ENCODE peak calls at places on chromosomes 5 and 9, in four cellular contexts. W is HEK293T, I is K562, B is WTC11. O is an unnamed sample.

GRCh38 chr5:120252839-120253238 is 211.3 kb upstream of the PRR16 start:
- DNase-seq in W (no peak), I (no peak), B (no peak), O (no peak)

GRCh38 chr5:58921106-58921505 is 338.2 kb downstream of the RAB3C start:
- DNase-seq in W (no peak), I (no peak), B (no peak), O (no peak)

GRCh38 chr9:124574944-124575343 is 67.7 kb upstream of the NR5A1 start:
- DNase-seq in W (no peak), I (no peak), B (no peak), O (no peak)

GRCh38 chr5:141777711-141778110 is 95.7 kb upstream of the ARAP3 start:
- DNase-seq in W (no peak), I (no peak), B (no peak), O (no peak)

GRCh38 chr5:9681706-9682105 is 51.6 kb upstream of the TAS2R1 start:
- DNase-seq in W (no peak), I (no peak), B (no peak), O (no peak)

GRCh38 chr5:28927559-28928326 is 1889.4 kb upstream of the CDH9 start:
- DNase-seq in W (no peak), I (no peak), B (no peak), O (no peak)

GRCh38 chr9:85202596-85202995 is 533.1 kb downstream of the NTRK2 start:
- DNase-seq in W (no peak), I (no peak), B (no peak), O (no peak)

GRCh38 chr9:34363619-34364351 is 12.9 kb downstream of the MYORG start:
- DNase-seq in W (no peak), I (no peak), B (peak; percentile 28), O (no peak)

GRCh38 chr5:160833806-160834205 is 18.2 kb downstream of the ATP10B start:
- DNase-seq in W (no peak), I (no peak), B (no peak), O (no peak)

GRCh38 chr9:69324549-69325401 is at the start of gene ENTREP1:
- DNase-seq in W (peak; percentile 62), I (no peak), B (peak; percentile 75), O (no peak)

GRCh38 chr9:35110327-35110758 is 5.3 kb downstream of the ATOSB start:
- DNase-seq in W (no peak), I (peak; percentile 23), B (no peak), O (no peak)

GRCh38 chr9:21836437-21837161 is 34.2 kb downstream of the MTAP start:
- DNase-seq in W (no peak), I (no peak), B (no peak), O (no peak)

GRCh38 chr5:56481147-56481997 is 248.2 kb upstream of the ANKRD55 start:
- DNase-seq in W (peak; percentile 21), I (no peak), B (peak; percentile 45), O (peak; percentile 23)

GRCh38 chr5:112084149-112084548 is 327.2 kb upstream of the NREP start:
- DNase-seq in W (no peak), I (no peak), B (no peak), O (no peak)

GRCh38 chr9:16718952-16719351 is 151.5 kb downstream of the BNC2 start:
- DNase-seq in W (no peak), I (no peak), B (no peak), O (no peak)

GRCh38 chr5:171738501-171738900 is 47.1 kb upstream of the SMIM23 start:
- DNase-seq in W (no peak), I (no peak), B (no peak), O (no peak)

GRCh38 chr5:58849995-58850667 is 267.3 kb downstream of the RAB3C start:
- DNase-seq in W (peak; percentile 47), I (peak; percentile 20), B (peak; percentile 17), O (no peak)

GRCh38 chr5:141040093-141040762 is 10.9 kb upstream of the PCDHB1 start:
- DNase-seq in W (peak; percentile 16), I (no peak), B (peak; percentile 77), O (no peak)

GRCh38 chr9:135103001-135103446 is 15.6 kb downstream of the OLFM1 start:
- DNase-seq in W (no peak), I (no peak), B (no peak), O (no peak)

GRCh38 chr5:28703651-28704260 is 1665.4 kb upstream of the CDH9 start:
- DNase-seq in W (no peak), I (no peak), B (no peak), O (no peak)

GRCh38 chr5:133605323-133605722 is 7.0 kb downstream of the FSTL4 start:
- DNase-seq in W (no peak), I (no peak), B (no peak), O (no peak)

GRCh38 chr9:89522261-89522978 is 24.5 kb upstream of the SEMA4D start:
- DNase-seq in W (no peak), I (no peak), B (no peak), O (peak; percentile 83)

GRCh38 chr9:89850153-89850552 is 245.3 kb downstream of the GADD45G start:
- DNase-seq in W (no peak), I (no peak), B (no peak), O (no peak)

GRCh38 chr9:108724669-108725068 is 131.1 kb downstream of the ACTL7B start:
- DNase-seq in W (no peak), I (no peak), B (no peak), O (no peak)

GRCh38 chr9:117278020-117278419 is 136.8 kb downstream of the ASTN2 start:
- DNase-seq in W (no peak), I (no peak), B (no peak), O (no peak)

GRCh38 chr9:107299437-107299836 is 16.4 kb downstream of the RAD23B start:
- DNase-seq in W (no peak), I (no peak), B (no peak), O (no peak)

GRCh38 chr5:5005351-5005750 is 134.8 kb upstream of the ADAMTS16 start:
- DNase-seq in W (no peak), I (no peak), B (no peak), O (no peak)

GRCh38 chr5:172293054-172293744 is 9.6 kb upstream of the UBTD2 start:
- DNase-seq in W (peak; percentile 77), I (peak; percentile 56), B (peak; percentile 53), O (no peak)

GRCh38 chr9:35424356-35425352 is 65.3 kb upstream of the RUSC2 start:
- DNase-seq in W (no peak), I (no peak), B (no peak), O (no peak)

DNA sequence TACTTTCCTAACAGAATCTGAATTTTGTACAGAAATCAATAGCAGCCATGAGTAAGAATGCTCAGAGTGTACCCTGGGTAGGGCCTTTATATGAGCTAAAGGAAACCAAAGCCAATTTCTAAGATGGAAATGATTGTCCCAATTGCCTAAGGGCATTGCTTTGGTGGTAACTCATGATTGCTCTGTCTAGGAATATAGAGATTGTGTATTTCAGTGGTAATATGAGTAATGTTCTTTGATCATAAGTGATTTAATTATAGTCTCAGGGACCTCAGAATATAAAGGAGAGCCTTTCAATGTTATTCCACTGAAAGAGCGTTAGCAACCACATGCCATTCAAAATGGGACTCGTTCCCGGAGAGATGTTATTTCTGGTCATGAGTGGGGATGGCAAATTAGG is 340.4 kb downstream of the ARHGEF28 start:
- DNase-seq in W (no peak), I (no peak), B (no peak), O (no peak)
- TF ChIP-seq SP1 in W (no peak), I (no peak), B (no peak), O (no peak)

DNA sequence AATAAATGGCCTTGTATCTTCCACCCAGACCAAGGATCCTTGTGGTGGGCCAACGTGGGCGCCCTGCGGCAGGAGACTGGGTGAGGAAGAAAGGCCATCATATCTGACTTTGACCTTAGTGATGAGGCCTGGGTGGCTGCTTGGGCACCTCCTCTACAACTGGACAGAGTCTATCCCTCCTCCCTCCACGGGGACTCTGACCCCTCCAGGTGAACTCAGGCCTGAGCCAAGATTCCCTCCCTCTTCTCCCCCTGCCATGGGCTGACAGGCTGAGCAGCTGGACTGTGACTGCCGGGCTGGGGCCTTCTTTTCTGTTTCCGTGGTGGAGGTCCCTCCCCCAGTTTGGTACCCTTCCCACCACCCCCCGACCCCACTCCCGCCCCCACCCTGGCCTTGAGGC is 1.4 kb upstream of the PHYHD1 start:
- DNase-seq in W (no peak), I (no peak), B (no peak), O (no peak)
- TF ChIP-seq SP1 in W (no peak), I (no peak), B (no peak), O (no peak)

GRCh38 chr9:126468141-126468825 is 141.7 kb downstream of the MVB12B start:
- DNase-seq in W (no peak), I (no peak), B (no peak), O (no peak)
- TF ChIP-seq SP1 in W (no peak), I (no peak), B (no peak), O (no peak)

GRCh38 chr5:13585324-13585723 is 359.2 kb downstream of the DNAH5 start:
- DNase-seq in W (no peak), I (no peak), B (no peak), O (no peak)
- TF ChIP-seq SP1 in W (no peak), I (no peak), B (no peak), O (no peak)

DNA sequence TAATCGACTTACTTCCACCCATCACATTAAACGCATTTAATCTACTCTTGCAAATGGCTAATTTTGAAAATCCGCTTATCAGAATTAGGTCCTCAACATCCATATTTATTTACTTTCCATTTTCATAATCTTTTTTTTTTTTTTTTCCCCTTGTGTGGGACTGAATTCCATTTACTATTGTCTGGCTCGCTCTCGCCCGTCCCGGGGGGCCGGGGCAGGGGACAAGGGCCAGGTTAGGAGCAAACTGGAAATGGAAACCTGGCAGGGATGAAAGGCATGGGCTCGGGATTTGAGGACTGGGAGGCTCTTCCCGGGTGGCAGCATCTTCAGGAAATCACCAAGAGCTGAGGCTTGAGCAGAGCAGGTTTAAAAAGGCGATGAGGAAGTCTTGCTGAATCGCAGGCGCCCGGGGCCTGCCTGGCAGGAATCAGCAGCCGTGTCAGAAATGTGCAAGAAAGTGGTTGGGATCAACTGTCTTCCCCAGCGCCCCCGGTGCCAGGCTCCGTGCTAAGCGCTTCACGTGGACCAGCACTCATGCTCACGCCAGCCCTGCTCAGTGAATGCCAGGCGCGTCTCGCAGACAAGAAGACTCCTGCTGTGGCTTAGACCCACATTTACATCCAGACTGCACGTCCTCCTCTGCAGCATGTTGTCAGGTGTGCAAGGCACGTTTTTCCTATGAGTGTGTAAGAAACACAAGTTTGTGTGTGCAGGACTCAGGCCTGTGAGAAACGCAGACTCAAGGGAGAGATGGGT is 66.4 kb upstream of the UNC5A start:
- DNase-seq in W (peak; percentile 5), I (no peak), B (no peak), O (no peak)
- TF ChIP-seq SP1 in W (no peak), I (no peak), B (no peak), O (no peak)

GRCh38 chr9:131394464-131395026 is 659 bp downstream of the PRRC2B start:
- DNase-seq in W (no peak), I (peak; percentile 64), B (peak; percentile 39), O (no peak)

GRCh38 chr9:131393622-131394463 is at the start of gene PRRC2B:
- DNase-seq in W (peak; percentile 89), I (peak; percentile 90), B (peak; percentile 95), O (no peak)

GRCh38 chr9:131395745-131396479 is 2.0 kb downstream of the PRRC2B start:
- DNase-seq in W (no peak), I (peak; percentile 46), B (no peak), O (no peak)

GRCh38 chr9:131396626-131397025 is 2.7 kb downstream of the PRRC2B start:
- DNase-seq in W (no peak), I (peak; percentile 33), B (no peak), O (no peak)

GRCh38 chr9:131395027-131395744 is 1.3 kb downstream of the PRRC2B start:
- DNase-seq in W (no peak), I (peak; percentile 52), B (peak; percentile 60), O (peak; percentile 26)
- TF ChIP-seq SP1 in W (no peak), I (peak; percentile 39), B (no peak), O (no peak)

O was measured in GM12878.